ENCODE peak calls at places on chromosomes 3 and 15, in nine cellular contexts. H is PC-9, K is AG09309, E is HCT116, P is astrocyte of the spinal cord, V is GM20000, Q is bronchial epithelial cell, T is neural crest cell, J is GM12864. W is an unnamed sample.

GRCh38 chr15:70375006-70375409 is 277.3 kb upstream of the TLE3 start:
- DNase-seq in P (peak; percentile 20), Q (peak; percentile 86), V (no peak), J (no peak), K (peak; percentile 3), T (no peak), H (peak; percentile 84), E (no peak), W (no peak)

GRCh38 chr3:113436794-113437193 is 4.5 kb downstream of the CFAP44 start:
- DNase-seq in J (no peak), H (no peak), Q (peak; percentile 78), T (no peak), K (peak; percentile 29), P (peak; percentile 85), E (no peak), V (no peak), W (no peak)

GRCh38 chr3:11629716-11630115 is 14.0 kb downstream of the VGLL4 start:
- DNase-seq in T (no peak), H (no peak), K (peak; percentile 96), Q (no peak), E (no peak), V (no peak), J (no peak), P (peak; percentile 84), W (no peak)

GRCh38 chr3:82143661-82144405 is 382.4 kb upstream of the GBE1 start:
- DNase-seq in T (no peak), P (no peak), E (no peak), V (no peak), K (no peak), H (no peak), Q (peak; percentile 95), J (no peak), W (no peak)

GRCh38 chr3:70358978-70359580 is 46.6 kb upstream of the MDFIC2 start:
- DNase-seq in K (peak; percentile 10), E (peak; percentile 0), Q (peak; percentile 61), H (no peak), V (peak; percentile 8), T (peak; percentile 16), J (no peak), P (peak; percentile 59), W (no peak)

GRCh38 chr3:147318900-147319299 is 87.4 kb downstream of the ZIC4 start:
- DNase-seq in E (no peak), P (no peak), J (no peak), V (no peak), Q (no peak), H (no peak), T (no peak), K (no peak), W (no peak)

GRCh38 chr3:171829841-171830559 is 13.1 kb upstream of the TMEM212 start:
- DNase-seq in H (peak; percentile 54), E (no peak), T (peak; percentile 38), K (no peak), P (peak; percentile 79), V (peak; percentile 34), J (no peak), Q (peak; percentile 66), W (no peak)

GRCh38 chr15:82901114-82901805 is 51.3 kb downstream of the HOMER2 start:
- DNase-seq in Q (no peak), K (no peak), V (no peak), T (no peak), P (no peak), E (no peak), H (no peak), J (no peak), W (no peak)

GRCh38 chr3:187798126-187798525 is 52.9 kb upstream of the BCL6 start:
- DNase-seq in K (no peak), P (no peak), T (no peak), J (no peak), H (no peak), V (no peak), E (no peak), Q (no peak), W (no peak)

GRCh38 chr3:45320986-45321385 is 67.4 kb upstream of the LARS2 start:
- DNase-seq in K (no peak), H (no peak), E (no peak), T (no peak), V (no peak), P (no peak), Q (no peak), J (no peak), W (no peak)

GRCh38 chr3:45319231-45320085 is 68.9 kb upstream of the LARS2 start:
- DNase-seq in H (no peak), Q (no peak), T (no peak), E (no peak), P (no peak), V (no peak), K (no peak), J (no peak), W (no peak)

GRCh38 chr3:45322616-45323015 is 65.8 kb upstream of the LARS2 start:
- DNase-seq in E (no peak), J (no peak), T (no peak), P (no peak), K (no peak), V (no peak), H (no peak), Q (no peak), W (no peak)

GRCh38 chr3:45318712-45319111 is 69.7 kb upstream of the LARS2 start:
- DNase-seq in K (no peak), J (no peak), E (no peak), Q (no peak), T (no peak), V (no peak), H (no peak), P (no peak), W (peak; percentile 1)

DNA sequence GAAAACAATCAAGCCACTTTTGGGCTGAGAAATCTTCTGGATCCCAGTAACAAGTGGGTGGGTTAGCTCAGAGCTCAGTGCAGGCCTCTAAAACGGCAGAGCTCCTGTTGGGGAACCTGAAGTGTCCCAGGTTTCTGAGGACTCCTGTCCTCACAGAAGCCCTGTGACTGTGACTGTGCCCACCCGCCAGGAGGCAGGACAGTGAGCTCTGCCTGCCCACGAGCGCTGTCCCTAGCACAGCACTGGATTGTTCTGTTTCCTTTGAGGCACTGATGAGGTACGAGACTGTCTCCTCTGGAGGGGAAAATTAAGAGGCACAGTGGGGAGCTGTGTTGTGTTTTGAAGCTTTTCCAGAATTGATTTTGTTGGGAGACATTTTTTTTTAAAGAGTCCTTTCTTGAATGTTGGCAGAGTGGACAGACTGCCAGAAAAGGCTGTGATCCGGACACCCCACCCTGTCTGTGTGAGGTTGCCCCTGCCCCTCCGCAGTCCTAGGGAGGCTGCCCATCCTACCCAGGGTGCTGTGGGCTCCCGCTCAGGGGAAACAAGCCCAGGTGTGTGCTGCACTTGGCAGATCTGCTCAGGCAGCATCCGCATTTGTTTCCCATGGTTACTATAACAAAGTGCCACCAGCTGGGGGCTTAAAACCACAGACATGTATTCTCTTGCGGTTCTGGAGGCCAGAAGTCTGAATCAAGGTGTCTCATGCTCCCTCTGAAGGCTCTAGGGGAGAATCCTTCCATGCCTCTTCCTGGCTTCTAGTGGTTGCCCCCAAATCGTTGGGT is 66.6 kb upstream of the LARS2 start:
- DNase-seq in E (no peak), H (no peak), V (no peak), Q (peak; percentile 4), T (no peak), J (no peak), P (no peak), K (no peak), W (no peak)
- TF ChIP-seq CTCF in E (no peak), H (no peak), V (no peak), Q (no peak), T (no peak), J (no peak), P (no peak), K (no peak), W (no peak)

GRCh38 chr15:73982251-73982962 is 9.7 kb downstream of the STOML1 start:
- DNase-seq in P (peak; percentile 97), T (no peak), V (no peak), J (no peak), E (no peak), Q (peak; percentile 71), K (peak; percentile 73), H (peak; percentile 52), W (no peak)
- TF ChIP-seq CTCF in P (no peak), T (no peak), V (no peak), J (no peak), E (no peak), Q (no peak), K (no peak), H (no peak), W (no peak)

DNA sequence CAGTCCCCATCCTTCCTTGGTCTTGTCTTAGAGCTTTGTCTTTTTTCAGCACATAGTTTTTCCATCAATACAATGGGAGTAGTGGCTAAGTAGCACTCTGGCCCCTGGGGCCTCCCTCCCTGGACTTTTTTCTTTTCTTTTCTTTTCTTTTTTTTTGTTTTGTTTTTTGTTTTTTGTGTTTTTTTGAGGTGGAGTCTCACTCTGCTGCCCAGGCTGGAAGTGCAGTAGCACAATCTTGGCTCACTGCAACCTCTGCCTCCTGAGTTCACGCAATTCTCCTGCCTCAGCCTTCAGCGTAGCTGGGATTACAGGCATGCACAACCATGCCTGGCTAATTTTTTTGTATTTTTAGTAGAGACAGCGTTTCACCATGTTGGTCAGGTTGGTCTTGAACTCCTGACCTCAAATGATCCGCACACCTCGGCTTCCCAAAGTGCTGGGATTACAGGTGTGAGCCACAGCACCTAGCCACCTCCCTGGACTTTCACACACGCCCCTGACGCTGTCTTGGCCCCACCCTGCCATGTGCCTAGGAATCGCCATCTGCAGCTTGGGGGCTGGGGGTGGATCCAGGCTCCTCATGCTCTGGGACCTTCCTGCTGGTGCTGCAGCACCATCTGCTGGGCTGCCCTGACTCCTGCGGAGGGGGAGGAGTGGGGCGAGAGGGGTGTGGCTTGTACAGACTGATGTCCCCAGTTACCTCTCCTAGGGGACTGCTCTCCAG is 2.8 kb downstream of the C15orf39 start:
- DNase-seq in H (peak; percentile 89), E (peak; percentile 91), T (peak; percentile 77), P (peak; percentile 89), V (peak; percentile 94), J (peak; percentile 81), K (peak; percentile 60), Q (peak; percentile 86), W (peak; percentile 87)
- TF ChIP-seq CTCF in H (peak; percentile 90), E (peak; percentile 97), T (peak; percentile 92), P (peak; percentile 98), V (peak; percentile 96), J (peak; percentile 94), K (peak; percentile 99), Q (peak; percentile 98), W (peak; percentile 90)

GRCh38 chr15:52796228-52796521 is 6.0 kb upstream of the ONECUT1 start:
- DNase-seq in E (no peak), H (no peak), V (no peak), J (no peak), Q (no peak), P (no peak), K (no peak), T (no peak), W (no peak)

GRCh38 chr15:52799145-52799811 is 9.1 kb upstream of the ONECUT1 start:
- DNase-seq in P (no peak), K (no peak), Q (no peak), J (no peak), E (no peak), H (no peak), V (no peak), T (no peak), W (no peak)

GRCh38 chr15:52797625-52798501 is 7.7 kb upstream of the ONECUT1 start:
- DNase-seq in V (no peak), K (no peak), E (no peak), T (no peak), H (no peak), J (no peak), P (no peak), Q (no peak), W (no peak)

GRCh38 chr15:52796742-52797515 is 6.8 kb upstream of the ONECUT1 start:
- DNase-seq in E (no peak), H (no peak), J (no peak), Q (no peak), K (no peak), T (no peak), P (no peak), V (no peak), W (no peak)

GRCh38 chr15:52798529-52799101 is 8.5 kb upstream of the ONECUT1 start:
- DNase-seq in Q (no peak), T (no peak), H (no peak), P (no peak), E (no peak), J (no peak), V (no peak), K (no peak), W (no peak)
- TF ChIP-seq CTCF in Q (no peak), T (no peak), H (no peak), P (no peak), E (no peak), J (no peak), V (no peak), K (no peak), W (no peak)